ENCODE peak calls at places on chromosomes 3 and 15, in five cellular contexts. W, L, I, C and Z are unnamed samples.

GRCh38 chr15:97082835-97083234 is 752.3 kb downstream of the NR2F2 start:
- DNase-seq in L (no peak), I (no peak), W (peak; percentile 8), C (no peak), Z (no peak)

GRCh38 chr15:80456517-80457497 is 52.6 kb downstream of the ARNT2 start:
- DNase-seq in L (no peak), W (no peak), C (peak; percentile 81), I (peak; percentile 31), Z (no peak)

GRCh38 chr3:10505050-10505790 is at the start of gene ATP2B2:
- DNase-seq in W (peak; percentile 24), I (peak; percentile 9), C (no peak), L (peak; percentile 59), Z (peak; percentile 83)

GRCh38 chr15:53746101-53746500 is 13.4 kb downstream of the WDR72 start:
- DNase-seq in W (no peak), L (no peak), C (no peak), I (no peak), Z (no peak)

GRCh38 chr3:195451373-195452000 is 8.7 kb upstream of the ACAP2 start:
- DNase-seq in L (no peak), W (peak; percentile 14), I (no peak), C (no peak), Z (no peak)

GRCh38 chr3:16885948-16886683 is 1.4 kb downstream of the PLCL2 start:
- DNase-seq in L (no peak), W (no peak), I (no peak), C (no peak), Z (no peak)

GRCh38 chr3:110811050-110811449 is 260.6 kb upstream of the NECTIN3 start:
- DNase-seq in W (no peak), L (no peak), I (peak; percentile 79), C (peak; percentile 25), Z (no peak)

GRCh38 chr3:167843483-167843882 is 108.0 kb downstream of the SERPINI1 start:
- DNase-seq in C (no peak), L (no peak), I (no peak), W (no peak), Z (no peak)

GRCh38 chr3:52227117-52227516 is 1.7 kb upstream of the TLR9 start:
- DNase-seq in W (no peak), C (no peak), I (no peak), L (no peak), Z (no peak)

GRCh38 chr15:59158701-59159034 is 48.0 kb upstream of the LDHAL6B start:
- DNase-seq in W (no peak), I (no peak), C (no peak), L (no peak), Z (no peak)

GRCh38 chr3:28316226-28316625 is 32.3 kb upstream of the ZCWPW2 start:
- DNase-seq in C (peak; percentile 34), W (no peak), I (peak; percentile 14), L (no peak), Z (no peak)

GRCh38 chr3:138003069-138003468 is 6.9 kb upstream of the CLDN18 start:
- DNase-seq in I (no peak), L (no peak), C (no peak), W (no peak), Z (no peak)

GRCh38 chr3:148911173-148911572 is 46.1 kb downstream of the CPA3 start:
- DNase-seq in I (peak; percentile 11), C (no peak), W (no peak), L (no peak), Z (no peak)

GRCh38 chr15:77013786-77014136 is 18.8 kb downstream of the PSTPIP1 start:
- DNase-seq in C (no peak), I (no peak), L (no peak), W (no peak), Z (no peak)

GRCh38 chr3:52038227-52038626 is 18.1 kb downstream of the DUSP7 start:
- DNase-seq in C (no peak), L (no peak), W (no peak), I (no peak), Z (no peak)

GRCh38 chr3:146814601-146815315 is 209.6 kb upstream of the PLSCR5 start:
- DNase-seq in W (no peak), I (peak; percentile 66), L (no peak), C (peak; percentile 4), Z (no peak)

GRCh38 chr15:89119489-89120478 is 31.5 kb downstream of the ABHD2 start:
- DNase-seq in W (no peak), L (no peak), I (peak; percentile 54), C (peak; percentile 69), Z (no peak)

GRCh38 chr3:47581835-47582234 is 3.2 kb upstream of the CSPG5 start:
- DNase-seq in W (no peak), I (no peak), C (no peak), L (no peak), Z (no peak)
- H3K27ac ChIP-seq in W (no peak overlapping the region), I (no peak overlapping the region), C (no peak overlapping the region), L (no peak overlapping the region), Z (no peak overlapping the region)

GRCh38 chr3:4992118-4992517 is 12.9 kb downstream of the BHLHE40 start:
- DNase-seq in I (no peak), W (no peak), L (no peak), C (no peak), Z (peak; percentile 19)
- H3K27ac ChIP-seq in I (no peak overlapping the region), W (no peak overlapping the region), L (no peak overlapping the region), C (no peak overlapping the region), Z (no peak overlapping the region)

GRCh38 chr3:170780471-170780870 is 89.5 kb downstream of the RPL22L1 start:
- DNase-seq in W (no peak), C (no peak), L (no peak), I (no peak), Z (no peak)
- H3K27ac ChIP-seq in W (no peak overlapping the region), C (no peak overlapping the region), L (no peak overlapping the region), I (no peak overlapping the region), Z (no peak overlapping the region)

DNA sequence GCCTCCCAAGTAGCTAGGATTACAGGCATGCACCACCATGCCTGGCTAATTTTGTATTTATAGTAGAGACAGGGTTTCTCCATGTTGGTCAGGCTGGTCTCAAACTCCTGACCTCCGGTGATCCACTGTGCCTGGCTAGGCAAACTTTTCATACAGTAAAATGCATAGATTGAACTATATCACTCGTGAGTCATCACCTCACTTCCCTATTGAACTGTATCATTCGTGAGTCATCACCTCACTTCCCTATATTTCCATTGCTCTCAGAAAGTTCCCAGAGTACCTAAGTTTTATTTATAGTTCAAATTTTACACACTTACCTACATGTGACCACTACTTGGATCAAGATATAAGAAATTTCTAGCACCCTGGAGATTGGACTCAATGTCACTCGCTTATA is 73.6 kb upstream of the ACAD9 start:
- DNase-seq in W (no peak), C (peak; percentile 65), I (peak; percentile 31), L (no peak), Z (no peak)
- H3K27ac ChIP-seq in W (no peak overlapping the region), C (no peak overlapping the region), I (no peak overlapping the region), L (no peak overlapping the region), Z (no peak overlapping the region)

DNA sequence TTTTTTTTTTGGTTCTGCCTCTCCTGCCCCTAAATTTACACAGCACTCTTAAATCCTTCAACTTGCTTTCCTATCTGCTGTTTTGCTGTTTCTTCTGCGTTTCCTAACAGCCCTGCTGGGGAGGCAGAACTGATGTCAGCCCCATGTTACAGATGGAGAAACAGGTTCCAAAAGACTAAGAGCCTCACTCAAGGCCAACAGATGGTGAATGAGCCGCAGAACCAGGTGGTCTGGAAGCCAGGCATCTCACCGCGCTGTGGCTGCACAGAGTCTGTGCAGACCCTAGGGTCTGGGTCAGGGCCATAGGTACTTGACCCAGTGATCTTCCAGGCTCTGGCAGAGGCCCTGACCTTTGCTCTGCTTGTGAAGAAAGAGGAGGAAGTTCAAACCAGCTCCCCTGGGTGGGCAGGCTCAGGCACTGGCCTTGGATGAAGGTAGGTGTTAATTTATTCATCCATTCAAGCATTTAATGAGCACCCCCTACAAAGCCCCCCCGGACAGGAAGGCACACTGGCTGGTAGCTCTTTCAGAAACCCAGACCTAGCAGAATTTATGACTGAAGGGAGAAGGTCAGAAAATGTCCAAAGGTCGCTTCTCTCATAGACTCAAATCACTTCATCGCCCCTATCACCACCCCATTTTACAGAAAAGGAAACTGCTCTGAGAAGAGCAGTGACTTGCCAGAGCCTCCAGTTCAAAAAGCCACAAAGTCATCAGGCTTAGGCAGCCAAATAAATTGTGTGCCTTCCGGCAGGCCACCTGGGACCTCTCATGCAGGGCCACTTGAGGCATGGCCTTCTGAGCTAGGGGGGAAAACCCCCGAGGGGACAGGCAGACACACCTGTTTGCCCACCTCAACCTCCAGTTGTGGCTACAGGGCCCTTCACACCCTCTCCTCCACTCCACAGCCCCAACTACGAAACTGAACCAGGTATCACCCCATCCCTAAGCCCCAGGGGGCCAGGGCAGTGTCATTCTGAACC is 2.7 kb downstream of the CHDH start:
- DNase-seq in I (no peak), C (no peak), L (peak; percentile 47), W (no peak), Z (no peak)
- H3K27ac ChIP-seq in I (no peak overlapping the region), C (no peak overlapping the region), L (no peak overlapping the region), W (no peak overlapping the region), Z (no peak overlapping the region)

GRCh38 chr3:141077631-141078030 is 26.5 kb downstream of the SPSB4 start:
- DNase-seq in L (no peak), W (no peak), I (no peak), C (no peak), Z (no peak)
- H3K27ac ChIP-seq in L (peak overlapping the region; percentile 3), W (no peak overlapping the region), I (no peak overlapping the region), C (no peak overlapping the region), Z (peak overlapping the region; percentile 83)

GRCh38 chr3:42446111-42447050 is 36.0 kb upstream of the LYZL4 start:
- DNase-seq in I (no peak), C (no peak), W (no peak), L (no peak), Z (peak; percentile 54)
- H3K27ac ChIP-seq in I (no peak overlapping the region), C (no peak overlapping the region), W (no peak overlapping the region), L (no peak overlapping the region), Z (no peak overlapping the region)

GRCh38 chr3:140809326-140809725 is 131.5 kb downstream of the TRIM42 start:
- DNase-seq in W (no peak), L (no peak), C (no peak), I (no peak), Z (no peak)
- H3K27ac ChIP-seq in W (no peak overlapping the region), L (no peak overlapping the region), C (no peak overlapping the region), I (no peak overlapping the region), Z (no peak overlapping the region)